ENCODE peak calls at places on chromosomes 16 and 17, in ten cellular contexts. H, D, P, R, Z, B, U, C, I and Y are unnamed samples.

GRCh38 chr16:11231367-11231970 is 24.5 kb downstream of the SOCS1 start:
- DNase-seq in D (no peak), U (no peak), I (no peak), C (no peak), R (no peak), P (no peak), B (no peak), Z (peak), H (no peak), Y (no peak)

GRCh38 chr17:79082311-79083190 is 7.9 kb downstream of the ENGASE start:
- DNase-seq in C (peak), B (peak), U (peak), R (peak), H (peak), I (peak), D (peak), Z (peak), P (peak), Y (peak)

GRCh38 chr16:8600144-8600856 is 10.0 kb upstream of the TMEM114 start:
- DNase-seq in R (no peak), C (no peak), H (no peak), D (no peak), U (no peak), I (no peak), B (no peak), Z (no peak), P (no peak), Y (no peak)

GRCh38 chr16:15509593-15510520 is 75.5 kb downstream of the BMERB1 start:
- DNase-seq in C (peak), B (peak), D (no peak), P (no peak), Z (no peak), I (no peak), U (no peak), R (no peak), H (no peak), Y (peak)

GRCh38 chr16:48156790-48157209 is 1.0 kb upstream of the ABCC12 start:
- DNase-seq in C (peak), H (peak), Z (peak), R (peak), D (peak), U (peak), I (peak), P (peak), B (peak), Y (peak)

GRCh38 chr17:75371339-75371738 is 34.1 kb downstream of the GRB2 start:
- DNase-seq in H (no peak), I (no peak), B (no peak), Z (no peak), D (no peak), P (no peak), R (no peak), U (no peak), C (peak), Y (no peak)

GRCh38 chr17:82283208-82283749 is 9.8 kb upstream of the CSNK1D start:
- DNase-seq in R (no peak), U (peak), C (no peak), P (peak), B (no peak), I (no peak), Z (peak), D (no peak), H (peak), Y (peak)

GRCh38 chr17:298791-299450 is 53.7 kb downstream of the RPH3AL start:
- DNase-seq in B (no peak), D (peak), U (no peak), R (no peak), H (no peak), I (no peak), Z (peak), C (no peak), P (no peak), Y (no peak)

GRCh38 chr17:27461192-27461859 is 5.1 kb downstream of the KSR1 start:
- DNase-seq in Z (no peak), H (no peak), I (no peak), B (no peak), R (no peak), D (no peak), U (peak), C (no peak), P (no peak), Y (no peak)

GRCh38 chr17:81731271-81731670 is 19.2 kb downstream of the SLC25A10 start:
- DNase-seq in D (no peak), U (no peak), H (no peak), P (no peak), R (no peak), C (no peak), I (no peak), B (no peak), Z (no peak), Y (no peak)